ENCODE peak calls at places on chromosomes 7 and 10, in five cellular contexts. P is activated naive CD4-positive, alpha-beta T cell; H is mucosa of gallbladder; R is central memory CD4-positive, alpha-beta T cell; S is MM.1S. Q is an unnamed sample.

GRCh38 chr10:97612386-97612785 is 20.9 kb downstream of the MORN4 start:
- DNase-seq in R (no peak), H (no peak), S (peak), P (no peak), Q (no peak)

GRCh38 chr10:87500646-87501048 is 4.0 kb upstream of the MINPP1 start:
- DNase-seq in S (no peak), P (no peak), R (no peak), H (no peak), Q (no peak)

GRCh38 chr7:74606101-74606908 is 51.2 kb upstream of the GTF2I start:
- DNase-seq in R (peak), P (no peak), H (peak), S (peak), Q (peak)

GRCh38 chr7:25858562-25859411 is 293.2 kb upstream of the NFE2L3 start:
- DNase-seq in P (no peak), S (no peak), H (no peak), R (no peak), Q (no peak)

GRCh38 chr10:102040721-102041120 is 15.3 kb downstream of the ARMH3 start:
- DNase-seq in S (no peak), P (no peak), H (no peak), R (no peak), Q (no peak)

GRCh38 chr10:80771902-80772555 is 234.3 kb downstream of the SH2D4B start:
- DNase-seq in R (no peak), H (no peak), P (no peak), S (no peak), Q (no peak)

GRCh38 chr10:101939273-101939635 is 95.7 kb upstream of the KCNIP2 start:
- DNase-seq in S (no peak), H (no peak), P (no peak), R (no peak), Q (no peak)

GRCh38 chr7:71974611-71975010 is 437.5 kb downstream of the CALN1 start:
- DNase-seq in S (no peak), H (no peak), P (no peak), R (no peak), Q (peak)

GRCh38 chr7:107961399-107961798 is 41.6 kb downstream of the LAMB1 start:
- DNase-seq in S (no peak), H (no peak), R (no peak), P (no peak), Q (no peak)

GRCh38 chr7:8201846-8202441 is 60.0 kb downstream of the ICA1 start:
- DNase-seq in H (no peak), S (no peak), R (no peak), P (no peak), Q (no peak)

GRCh38 chr7:51356849-51357516 is 40.4 kb upstream of the COBL start:
- DNase-seq in R (no peak), H (peak), S (no peak), P (no peak), Q (no peak)

GRCh38 chr7:47552631-47553030 is 29.3 kb downstream of the TNS3 start:
- DNase-seq in R (no peak), S (no peak), P (no peak), H (no peak), Q (no peak)

GRCh38 chr7:31937982-31938381 is 132.2 kb downstream of the PDE1C start:
- DNase-seq in P (no peak), R (no peak), S (no peak), H (no peak), Q (no peak)

GRCh38 chr10:11395581-11396310 is 215.7 kb downstream of the USP6NL start:
- DNase-seq in P (no peak), R (no peak), H (no peak), S (no peak), Q (no peak)

GRCh38 chr7:89771003-89771636 is 383.1 kb upstream of the STEAP1 start:
- DNase-seq in H (no peak), S (no peak), P (no peak), R (no peak), Q (no peak)

GRCh38 chr7:146865696-146866095 is 749.1 kb downstream of the CNTNAP2 start:
- DNase-seq in P (no peak), H (no peak), S (no peak), R (no peak), Q (no peak)

GRCh38 chr7:75718390-75719031 is 20.2 kb downstream of the HIP1 start:
- DNase-seq in S (no peak), H (no peak), R (no peak), P (no peak), Q (no peak)

GRCh38 chr10:28139138-28139537 is 140.3 kb upstream of the ODAD2 start:
- DNase-seq in R (no peak), P (no peak), S (no peak), H (no peak), Q (no peak)

GRCh38 chr7:140604760-140605159 is 35.9 kb downstream of the DENND2A start:
- DNase-seq in P (no peak), S (no peak), H (no peak), R (no peak), Q (no peak)

GRCh38 chr7:23247101-23247601 is 576 bp downstream of the GPNMB start:
- DNase-seq in H (no peak), S (no peak), R (no peak), P (no peak), Q (no peak)

Q was measured in NCI-H524 treated with DMSO at 0.1 percent for 48 hours.